ENCODE peak calls at places on chromosomes 11 and 22, in five cellular contexts. R is prostate gland, S is adrenal gland, O is gastrocnemius medialis, C is body of pancreas. X is an unnamed sample. For H3K27me3 and H3K36me3, the result is how much of the 10 kb centered on the place peaks cover.

GRCh38 chr11:69394234-69394891 is 87.1 kb upstream of the LINC01488 start:
- DNase-seq in R (no peak), S (no peak), O (no peak), C (peak), X (no peak)

GRCh38 chr22:41596776-41597634 is 7.4 kb upstream of the PMM1 start:
- DNase-seq in R (peak), S (peak), O (no peak), C (peak), X (peak)

GRCh38 chr11:75851203-75851602 is 36.2 kb downstream of the UVRAG start:
- DNase-seq in R (no peak), S (peak), O (no peak), C (no peak), X (no peak)

GRCh38 chr22:44373234-44373633 is 60.5 kb upstream of the SHISAL1 start:
- DNase-seq in R (no peak), S (no peak), O (no peak), C (no peak), X (peak)

GRCh38 chr11:94895451-94895850 is 77.9 kb downstream of the CWC15 start:
- DNase-seq in R (no peak), S (no peak), O (no peak), C (no peak), X (no peak)

GRCh38 chr22:26597026-26597425 is 7.1 kb upstream of the TPST2 start:
- DNase-seq in R (no peak), S (no peak), O (no peak), C (no peak), X (no peak)

GRCh38 chr11:44309483-44310197 is at the start of gene ALX4:
- DNase-seq in R (no peak), S (peak), O (no peak), C (no peak), X (no peak)

GRCh38 chr11:69199583-69200295 is 44.0 kb downstream of the SMIM38 start:
- DNase-seq in R (no peak), S (no peak), O (no peak), C (no peak), X (no peak)

GRCh38 chr22:46619830-46620501 is at the start of gene GRAMD4:
- DNase-seq in R (no peak), S (no peak), O (no peak), C (no peak), X (no peak)

GRCh38 chr11:78290293-78291176 is 101.8 kb downstream of the USP35 start:
- DNase-seq in R (no peak), S (peak), O (peak), C (no peak), X (no peak)

GRCh38 chr11:69006816-69007215 is 6.2 kb downstream of the MRGPRF start:
- DNase-seq in R (no peak), S (no peak), O (no peak), C (no peak), X (no peak)

DNA sequence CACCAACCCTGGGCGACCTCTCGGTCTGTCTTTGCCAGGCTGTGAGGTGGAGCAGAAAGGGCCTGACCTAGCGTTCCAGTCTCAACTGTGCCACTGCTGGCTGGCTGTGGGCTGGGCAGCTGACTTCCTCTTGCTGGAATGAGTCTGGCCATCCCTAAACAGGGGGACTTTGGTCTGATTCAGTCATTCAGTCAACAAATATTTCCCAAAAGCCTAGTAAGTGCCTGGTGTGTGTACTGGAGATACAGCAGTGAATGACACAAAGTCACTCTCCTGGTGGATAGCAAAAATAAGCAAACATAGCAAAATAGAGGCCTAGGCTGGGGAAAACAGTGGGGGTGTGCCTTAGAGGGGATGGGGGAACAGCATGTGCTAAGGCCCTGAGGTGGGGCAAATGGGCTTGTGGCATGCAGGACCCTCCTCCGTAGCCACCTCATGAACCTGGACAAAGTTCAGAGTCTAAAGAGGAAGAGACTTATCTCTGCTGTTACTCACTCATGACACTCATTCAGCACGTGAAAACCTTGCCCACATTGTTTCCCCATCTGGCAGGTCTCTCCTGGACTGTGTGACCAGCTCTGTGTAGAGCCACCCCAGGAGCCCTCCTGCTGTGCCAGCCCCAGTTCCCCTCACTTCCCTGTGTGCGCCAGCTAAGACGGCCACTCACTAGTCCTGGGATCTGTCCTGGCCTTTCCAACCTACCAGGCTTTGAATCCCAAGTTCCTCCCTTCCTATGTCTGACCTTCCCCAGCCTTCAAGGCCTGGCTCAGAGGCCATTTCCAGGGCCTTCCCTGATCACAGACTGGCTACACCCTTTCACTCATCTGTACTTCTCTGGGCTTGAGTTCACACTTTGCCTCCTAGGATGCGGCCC is 4.7 kb downstream of the GUCD1 start:
- DNase-seq in R (no peak), S (peak), O (peak), C (peak), X (peak)
- TF ChIP-seq POLR2A in R (no peak), S (no peak), O (peak), C (no peak), X (peak)

GRCh38 chr11:121551463-121551862 is 98.7 kb upstream of the SORL1-AS1 start:
- DNase-seq in R (no peak), S (no peak), O (no peak), C (no peak), X (no peak)
- H3K27me3 ChIP-seq in R (under half), S (under half), O (under half), C (under half), X (under half)

GRCh38 chr11:47846998-47847397 is 1.2 kb downstream of the NUP160 start:
- DNase-seq in R (no peak), S (no peak), O (no peak), C (no peak), X (no peak)

GRCh38 chr11:47847537-47847891 is 636 bp downstream of the NUP160 start:
- DNase-seq in R (no peak), S (no peak), O (no peak), C (no peak), X (no peak)

GRCh38 chr11:47842749-47843148 is 5.4 kb downstream of the NUP160 start:
- DNase-seq in R (no peak), S (no peak), O (no peak), C (no peak), X (no peak)

GRCh38 chr11:47847892-47848635 is at the start of gene NUP160:
- DNase-seq in R (peak), S (peak), O (peak), C (peak), X (peak)

DNA sequence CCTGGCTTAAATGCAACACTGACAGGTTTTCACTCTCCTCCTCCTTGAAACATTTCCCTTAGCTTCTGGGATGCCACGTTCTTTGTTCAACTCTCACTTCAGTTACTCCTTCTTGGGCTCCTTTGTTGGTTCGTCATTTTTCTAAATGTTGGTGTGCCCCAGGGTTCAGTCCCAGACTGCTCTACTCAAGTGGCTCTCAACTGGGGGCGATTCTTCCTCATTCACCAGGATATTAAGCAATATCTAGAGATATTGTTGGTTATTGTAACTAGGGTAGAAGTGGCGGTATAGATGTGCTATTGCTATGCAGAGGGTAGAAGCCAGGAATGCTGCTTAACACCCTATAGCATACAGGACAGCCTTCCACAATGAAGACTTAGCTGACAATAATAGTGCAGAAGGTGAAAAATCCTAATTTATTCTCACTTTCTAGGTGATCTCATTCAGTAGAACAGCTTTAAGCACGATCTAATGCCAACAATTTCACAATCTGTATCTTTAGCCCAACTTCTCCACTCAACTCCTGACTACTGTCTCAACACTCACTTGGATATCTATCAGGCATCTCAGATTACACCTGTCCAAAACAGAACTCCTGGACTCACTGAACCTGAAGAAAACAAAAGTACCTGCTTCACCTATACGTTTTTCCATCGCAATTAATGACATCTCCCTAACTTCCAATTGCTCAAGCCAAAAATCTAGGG is 4.6 kb downstream of the NUP160 start:
- DNase-seq in R (no peak), S (no peak), O (no peak), C (no peak), X (no peak)
- H3K36me3 ChIP-seq in R (under half), S (under half), O (under half), C (under half), X (under half)

DNA sequence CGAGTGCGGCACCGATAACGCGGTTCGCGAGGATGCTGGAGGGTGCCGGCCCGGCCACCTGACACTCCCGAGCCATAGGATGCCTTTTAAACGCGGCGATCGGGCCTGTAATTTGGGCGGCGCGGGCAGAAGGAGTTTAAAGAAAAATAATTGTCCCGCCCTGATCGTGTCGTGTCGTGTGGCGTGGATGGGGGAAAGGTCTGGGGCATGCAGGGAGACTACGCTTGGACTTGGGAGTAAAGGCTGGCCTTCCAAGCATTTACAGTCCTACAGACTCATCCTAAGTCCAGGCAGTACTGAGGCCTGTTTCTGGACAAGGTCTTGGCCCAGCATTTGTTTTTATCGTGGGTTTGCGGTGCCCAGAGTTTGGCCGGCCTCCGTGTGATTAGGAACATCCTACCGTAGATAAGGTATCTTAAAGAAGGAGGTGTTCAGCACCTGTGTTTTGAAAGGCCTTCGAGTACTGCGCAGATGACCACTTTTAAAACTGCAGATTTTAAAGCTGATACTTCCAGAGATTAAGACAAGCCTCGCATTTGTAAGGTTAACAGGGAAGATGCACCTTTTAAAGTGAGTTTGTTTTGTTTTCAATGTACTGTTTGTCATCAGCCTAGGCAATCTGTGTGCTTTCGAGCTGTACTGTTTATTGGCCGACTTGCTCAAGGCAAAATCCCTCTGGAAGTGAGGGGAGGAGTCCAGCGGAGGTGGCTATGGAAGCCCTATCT is 1.5 kb downstream of the WEE1 start:
- DNase-seq in R (peak), S (peak), O (peak), C (peak), X (peak)
- TF ChIP-seq POLR2A in R (peak), S (peak), O (peak), C (peak), X (peak)

DNA sequence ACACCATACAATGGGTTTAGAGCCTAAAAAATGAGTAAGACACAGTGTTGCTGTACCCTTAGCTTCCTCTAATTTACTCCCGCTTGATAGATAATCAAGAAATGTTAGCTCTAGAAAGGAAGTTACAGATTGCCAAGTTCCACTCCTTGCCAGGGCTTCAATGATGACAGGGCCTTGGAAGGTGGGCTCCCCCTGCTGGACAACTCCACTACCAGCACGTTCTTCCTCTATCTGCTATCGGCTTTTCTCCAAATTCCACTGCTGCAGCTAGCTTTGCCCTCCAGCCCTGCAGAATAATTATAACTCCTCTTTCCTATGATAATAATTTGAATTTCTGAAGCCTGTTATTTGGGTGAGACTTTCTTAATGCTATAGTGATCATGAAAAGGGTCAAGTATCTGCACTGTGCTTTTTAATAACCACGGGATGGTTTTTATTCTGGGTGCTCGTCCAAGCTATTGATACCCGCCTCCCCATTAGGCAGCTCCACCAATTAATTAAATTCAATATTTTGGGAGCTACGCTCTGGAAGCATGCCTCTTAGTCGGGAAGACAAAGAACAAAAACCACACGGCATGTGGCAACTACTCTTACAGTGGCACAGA is 9.0 kb downstream of the SYN3 start:
- DNase-seq in R (peak), S (peak), O (peak), C (peak), X (peak)
- H3K27me3 ChIP-seq in R (under half), S (under half), O (under half), C (under half), X (under half)

GRCh38 chr11:45405916-45406670 is 120.0 kb upstream of the SYT13 start:
- DNase-seq in R (no peak), S (no peak), O (no peak), C (no peak), X (no peak)
- H3K36me3 ChIP-seq in R (under half), S (under half), O (under half), C (under half), X (under half)

GRCh38 chr11:12817681-12818332 is 143.6 kb downstream of the TEAD1 start:
- DNase-seq in R (no peak), S (peak), O (no peak), C (no peak), X (no peak)
- TF ChIP-seq POLR2A in R (no peak), S (no peak), O (no peak), C (no peak), X (no peak)

DNA sequence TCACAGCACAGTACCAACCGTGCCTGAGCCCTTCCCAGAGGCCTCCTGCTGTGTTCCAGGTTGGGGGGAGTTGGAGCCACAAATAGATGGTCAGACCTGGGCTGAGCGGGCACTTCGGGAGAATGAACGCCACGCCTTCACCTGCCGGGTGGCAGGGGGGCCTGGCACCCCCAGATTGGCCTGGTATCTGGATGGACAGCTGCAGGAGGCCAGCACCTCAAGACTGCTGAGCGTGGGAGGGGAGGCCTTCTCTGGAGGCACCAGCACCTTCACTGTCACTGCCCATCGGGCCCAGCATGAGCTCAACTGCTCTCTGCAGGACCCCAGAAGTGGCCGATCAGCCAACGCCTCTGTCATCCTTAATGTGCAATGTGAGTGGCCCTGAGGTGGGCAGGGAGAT is 1.1 kb downstream of the TMEM25 start:
- DNase-seq in R (no peak), S (no peak), O (no peak), C (no peak), X (no peak)
- H3K27me3 ChIP-seq in R (under half), S (under half), O (under half), C (under half), X (under half)

DNA sequence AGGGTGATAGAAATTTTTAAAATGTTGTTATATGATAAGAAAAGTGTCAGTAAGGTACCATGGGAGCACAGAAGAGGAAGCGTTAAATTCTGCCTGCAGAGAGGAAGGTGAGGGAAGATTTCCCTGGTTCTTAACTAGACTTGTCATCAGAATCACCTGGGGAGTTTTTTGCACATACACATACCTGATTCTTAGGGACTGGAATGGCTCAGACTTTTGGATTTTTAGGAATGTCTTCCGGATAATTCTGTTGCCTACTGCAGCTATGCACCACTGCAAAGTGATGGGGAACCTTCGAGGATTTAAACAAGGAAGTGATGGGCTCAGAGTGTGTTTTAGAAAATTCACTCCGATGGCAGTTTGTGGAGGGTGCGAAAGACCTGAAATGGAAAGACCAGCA is 21.9 kb downstream of the STX3 start:
- DNase-seq in R (no peak), S (no peak), O (no peak), C (no peak), X (no peak)
- H3K36me3 ChIP-seq in R (under half), S (under half), O (under half), C (under half), X (under half)

GRCh38 chr11:208177-208916 is 839 bp downstream of the RIC8A start:
- DNase-seq in R (peak), S (peak), O (peak), C (peak), X (peak)
- TF ChIP-seq POLR2A in R (peak), S (peak), O (peak), C (peak), X (peak)

X was measured in Peyer's patch.